ENCODE peak calls at places on chromosomes 5 and 9, in seven cellular contexts. O is fibroblast of mammary gland; G is neuronal stem cell; N is stimulated activated CD8-positive, alpha-beta memory T cell treated with anti-CD3 and anti-CD28 coated beads, Interleukin-2, amount 100 ng/mL, for 1 hour; C is spleen; L is heart left ventricle; I is ELF-1. M is an unnamed sample.

GRCh38 chr5:7926296-7926695 is 57.3 kb downstream of the MTRR start:
- DNase-seq in I (no peak), N (no peak), G (no peak), O (peak; percentile 99), L (no peak), C (no peak), M (no peak)

GRCh38 chr9:133609311-133610098 is at the start of gene FAM163B:
- DNase-seq in I (peak; percentile 61), G (peak; percentile 81), C (peak; percentile 71), L (peak; percentile 53), N (no peak), O (peak; percentile 15), M (no peak)

GRCh38 chr5:68252678-68253520 is 37.3 kb downstream of the PIK3R1 start:
- DNase-seq in I (peak; percentile 56), N (peak; percentile 17), G (peak; percentile 48), O (peak; percentile 85), C (peak; percentile 80), L (peak; percentile 60), M (peak; percentile 82)

GRCh38 chr5:168939887-168940534 is 360.8 kb upstream of the PANK3 start:
- DNase-seq in N (no peak), L (no peak), O (no peak), I (no peak), C (no peak), G (no peak), M (no peak)

GRCh38 chr5:56259002-56259511 is 25.9 kb upstream of the ANKRD55 start:
- DNase-seq in N (no peak), O (peak; percentile 97), C (no peak), I (no peak), L (no peak), G (no peak), M (no peak)

GRCh38 chr5:130605200-130605599 is 559.9 kb downstream of the HINT1 start:
- DNase-seq in C (no peak), L (no peak), O (no peak), N (no peak), G (peak; percentile 9), I (peak; percentile 2), M (no peak)

GRCh38 chr5:82185842-82186241 is 92.3 kb downstream of the RPS23 start:
- DNase-seq in I (no peak), L (no peak), O (no peak), N (no peak), G (no peak), C (no peak), M (no peak)

GRCh38 chr9:98727428-98727827 is 18.7 kb upstream of the GABBR2 start:
- DNase-seq in I (no peak), L (no peak), C (no peak), N (no peak), G (no peak), O (no peak), M (no peak)

GRCh38 chr9:122822958-122823357 is 5.4 kb downstream of the PDCL start:
- DNase-seq in L (no peak), I (no peak), G (no peak), C (no peak), N (no peak), O (no peak), M (no peak)

GRCh38 chr5:139919308-139919707 is 123.7 kb downstream of the PSD2 start:
- DNase-seq in O (peak; percentile 30), G (no peak), C (no peak), I (no peak), N (no peak), L (no peak), M (no peak)

GRCh38 chr5:75710630-75711029 is 6.6 kb downstream of the POC5 start:
- DNase-seq in C (no peak), L (no peak), N (no peak), O (no peak), G (no peak), I (no peak), M (no peak)

GRCh38 chr5:180390441-180391190 is 37.5 kb upstream of the GFPT2 start:
- DNase-seq in O (no peak), G (no peak), I (no peak), C (no peak), N (no peak), L (no peak), M (no peak)

GRCh38 chr9:135683401-135684034 is 15.8 kb downstream of the SOHLH1 start:
- DNase-seq in L (no peak), O (no peak), C (no peak), I (no peak), G (no peak), N (no peak), M (no peak)